ENCODE peak calls at places on chromosomes 6 and 20, in eight cellular contexts. E is heart right ventricle, Z is hepatocyte, M is mucosa of descending colon, J is kidney epithelial cell, D is lower lobe of right lung, B is neural progenitor cell, X is neuronal stem cell. R is an unnamed sample.

GRCh38 chr6:74066168-74066871 is 370.3 kb downstream of the CD109 start:
- DNase-seq in E (no peak), Z (no peak), M (no peak), J (no peak), D (no peak), B (no peak), X (no peak), R (no peak)

GRCh38 chr6:28218312-28219248 is 6.5 kb upstream of the ZSCAN9 start:
- DNase-seq in E (peak; percentile 85), Z (peak; percentile 77), M (peak; percentile 84), J (no peak), D (peak; percentile 86), B (peak; percentile 69), X (peak; percentile 18), R (peak; percentile 59)

GRCh38 chr20:61482425-61482887 is 230.4 kb downstream of the CDH4 start:
- DNase-seq in E (no peak), Z (no peak), M (no peak), J (no peak), D (no peak), B (no peak), X (no peak), R (no peak)

GRCh38 chr6:168031411-168032382 is 34.2 kb downstream of the KIF25 start:
- DNase-seq in E (peak; percentile 61), Z (no peak), M (no peak), J (no peak), D (no peak), B (no peak), X (no peak), R (no peak)

GRCh38 chr20:32539817-32540675 is 45.1 kb downstream of the NOL4L start:
- DNase-seq in E (no peak), Z (peak; percentile 71), M (peak; percentile 76), J (no peak), D (peak; percentile 10), B (no peak), X (no peak), R (no peak)

GRCh38 chr6:151063339-151063738 is 176.4 kb upstream of the AKAP12 start:
- DNase-seq in E (no peak), Z (no peak), M (no peak), J (no peak), D (no peak), B (no peak), X (no peak), R (no peak)

GRCh38 chr20:38881806-38882440 is 44.3 kb upstream of the FAM83D start:
- DNase-seq in E (no peak), Z (no peak), M (no peak), J (no peak), D (no peak), B (no peak), X (no peak), R (no peak)

GRCh38 chr20:11553603-11554002 is 364.1 kb upstream of the BTBD3 start:
- DNase-seq in E (no peak), Z (no peak), M (no peak), J (no peak), D (no peak), B (no peak), X (no peak), R (no peak)

GRCh38 chr6:118574051-118574865 is 26.2 kb downstream of the PLN start:
- DNase-seq in E (no peak), Z (peak; percentile 83), M (no peak), J (no peak), D (no peak), B (peak; percentile 13), X (no peak), R (no peak)

GRCh38 chr6:13908955-13909381 is 15.8 kb upstream of the RNF182 start:
- DNase-seq in E (peak; percentile 49), Z (peak; percentile 82), M (no peak), J (no peak), D (no peak), B (peak; percentile 82), X (peak; percentile 55), R (peak; percentile 14)

GRCh38 chr6:156948807-156949206 is 171.6 kb downstream of the ARID1B start:
- DNase-seq in E (no peak), Z (peak; percentile 35), M (no peak), J (peak; percentile 88), D (no peak), B (no peak), X (no peak), R (no peak)

GRCh38 chr6:128302942-128303341 is 217.5 kb downstream of the PTPRK start:
- DNase-seq in E (no peak), Z (no peak), M (no peak), J (no peak), D (no peak), B (no peak), X (no peak), R (no peak)

GRCh38 chr20:43092689-43093088 is 97.0 kb downstream of the PTPRT start:
- DNase-seq in E (no peak), Z (no peak), M (no peak), J (no peak), D (no peak), B (no peak), X (no peak), R (no peak)
- H3K36me3 ChIP-seq in E (no peaks in the 10 kb centered on the region), Z (no peaks in the 10 kb centered on the region), M (no peaks in the 10 kb centered on the region), J (no peaks in the 10 kb centered on the region), D (no peaks in the 10 kb centered on the region), B (no peaks in the 10 kb centered on the region), X (no peaks in the 10 kb centered on the region), R (no peaks in the 10 kb centered on the region)

DNA sequence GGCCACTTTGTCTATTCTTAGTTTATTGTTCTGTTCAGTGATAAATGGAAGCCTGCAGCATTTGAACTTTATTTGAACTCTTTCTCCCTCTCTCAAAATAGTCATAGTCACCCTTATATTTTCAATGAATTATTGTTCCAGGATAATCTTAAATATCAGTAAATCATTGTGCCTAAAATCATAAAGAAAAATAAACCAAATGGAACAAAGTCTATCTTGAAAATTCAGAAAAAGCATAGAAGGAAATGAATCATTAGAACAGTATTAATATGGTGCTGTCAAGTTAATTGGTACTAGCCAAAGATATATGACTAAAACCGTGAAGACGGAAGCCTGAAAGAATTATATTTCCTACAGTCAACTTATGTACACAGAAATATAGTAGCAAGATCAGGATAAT is 119.7 kb upstream of the ENPP5 start:
- DNase-seq in E (no peak), Z (no peak), M (no peak), J (no peak), D (no peak), B (no peak), X (no peak), R (no peak)
- H3K36me3 ChIP-seq in E (no peaks in the 10 kb centered on the region), Z (no peaks in the 10 kb centered on the region), M (no peaks in the 10 kb centered on the region), J (no peaks in the 10 kb centered on the region), D (no peaks in the 10 kb centered on the region), B (no peaks in the 10 kb centered on the region), X (no peaks in the 10 kb centered on the region), R (no peaks in the 10 kb centered on the region)

DNA sequence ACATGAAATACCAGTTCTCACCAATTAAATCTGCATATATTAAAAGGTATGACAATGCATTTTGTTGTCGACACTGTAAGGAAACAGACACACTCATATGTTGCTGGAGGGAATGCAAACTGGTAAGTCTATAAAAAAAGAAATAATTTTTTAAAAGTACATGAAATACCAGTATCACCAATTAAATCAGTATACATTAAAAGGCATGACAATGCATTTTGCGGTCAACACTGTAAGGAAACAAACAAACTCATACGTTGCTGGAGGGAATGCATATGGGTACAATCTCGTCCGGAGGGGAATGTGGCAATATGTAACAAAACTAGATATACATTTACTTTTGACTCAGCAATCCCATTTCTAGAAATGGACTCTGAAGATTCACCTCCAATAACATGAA is 6.5 kb downstream of the ZNF322 start:
- DNase-seq in E (no peak), Z (no peak), M (no peak), J (no peak), D (no peak), B (no peak), X (no peak), R (no peak)
- H3K36me3 ChIP-seq in E (peaks cover 3% of the 10 kb centered on the region), Z (peaks cover 9% of the 10 kb centered on the region), M (no peaks in the 10 kb centered on the region), J (no peaks in the 10 kb centered on the region), D (peaks cover 47% of the 10 kb centered on the region), B (peaks cover 40% of the 10 kb centered on the region), X (peaks cover 93% of the 10 kb centered on the region), R (no peaks in the 10 kb centered on the region)

DNA sequence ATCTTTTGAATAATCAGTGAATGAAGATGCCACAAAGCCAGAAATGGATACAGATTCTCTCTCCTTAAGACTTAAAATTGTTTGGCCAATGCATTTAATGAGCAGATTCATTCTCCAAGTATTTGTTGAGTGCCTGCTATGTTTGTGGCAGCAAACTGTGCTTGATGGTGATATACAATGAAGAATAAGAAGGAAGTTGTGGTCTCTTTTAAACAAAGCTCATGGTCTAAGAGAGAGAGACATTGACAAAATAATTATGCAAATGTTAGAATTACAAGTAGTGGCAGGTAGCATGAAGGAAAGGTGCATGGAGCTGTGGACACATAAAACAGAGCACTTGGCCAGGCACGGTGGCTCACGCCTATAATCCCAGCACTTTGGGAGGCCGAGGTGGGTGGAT is 28.3 kb downstream of the NFATC2 start:
- DNase-seq in E (no peak), Z (no peak), M (no peak), J (no peak), D (no peak), B (no peak), X (no peak), R (no peak)
- H3K36me3 ChIP-seq in E (no peaks in the 10 kb centered on the region), Z (no peaks in the 10 kb centered on the region), M (no peaks in the 10 kb centered on the region), J (no peaks in the 10 kb centered on the region), D (peaks cover 7% of the 10 kb centered on the region), B (no peaks in the 10 kb centered on the region), X (no peaks in the 10 kb centered on the region), R (peaks cover 6% of the 10 kb centered on the region)

GRCh38 chr6:166824880-166825250 is 131.5 kb downstream of the RNASET2 start:
- DNase-seq in E (no peak), Z (no peak), M (no peak), J (no peak), D (no peak), B (no peak), X (no peak), R (no peak)

GRCh38 chr6:166824146-166824879 is 132.0 kb downstream of the RNASET2 start:
- DNase-seq in E (no peak), Z (no peak), M (no peak), J (no peak), D (no peak), B (no peak), X (no peak), R (no peak)

GRCh38 chr6:166820483-166820882 is 135.9 kb downstream of the RNASET2 start:
- DNase-seq in E (no peak), Z (no peak), M (no peak), J (no peak), D (no peak), B (no peak), X (no peak), R (no peak)

GRCh38 chr6:166820070-166820469 is 136.3 kb downstream of the RNASET2 start:
- DNase-seq in E (no peak), Z (no peak), M (no peak), J (no peak), D (no peak), B (no peak), X (no peak), R (no peak)

DNA sequence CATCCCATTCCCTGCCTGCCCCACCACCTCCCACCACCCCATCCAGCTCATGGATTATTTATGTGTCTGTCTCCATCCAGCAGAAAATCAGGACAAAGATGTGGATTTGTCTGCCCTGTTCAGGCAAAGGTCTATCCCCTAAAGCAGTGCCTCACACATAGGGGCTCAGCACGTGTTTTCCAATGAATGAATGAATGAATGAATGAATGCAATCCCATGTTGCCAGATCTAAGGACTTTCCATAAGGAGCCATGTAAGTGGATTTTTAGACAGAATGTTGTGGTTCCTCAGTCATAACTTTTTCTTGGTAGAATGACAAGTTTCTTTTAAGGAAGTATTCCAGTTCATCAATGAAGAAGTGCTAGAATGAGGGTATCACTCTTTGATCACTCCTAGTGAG is 133.7 kb downstream of the RNASET2 start:
- DNase-seq in E (no peak), Z (no peak), M (no peak), J (no peak), D (no peak), B (no peak), X (no peak), R (no peak)
- H3K36me3 ChIP-seq in E (no peaks in the 10 kb centered on the region), Z (no peaks in the 10 kb centered on the region), M (no peaks in the 10 kb centered on the region), J (no peaks in the 10 kb centered on the region), D (no peaks in the 10 kb centered on the region), B (no peaks in the 10 kb centered on the region), X (no peaks in the 10 kb centered on the region), R (no peaks in the 10 kb centered on the region)